ENCODE peak calls at places on chromosomes 5 and 9, in six cellular contexts. F is left colon, R is dermis blood vessel endothelial cell, T is iris pigment epithelial cell, H is amniotic stem cell, U is GM23338. B is an unnamed sample.

GRCh38 chr9:121440265-121440664 is 59.4 kb downstream of the GGTA1 start:
- DNase-seq in H (no peak), F (no peak), U (peak), T (peak), R (peak), B (peak)

GRCh38 chr9:122931851-122932199 is 513 bp upstream of the ZBTB26 start:
- DNase-seq in U (no peak), H (no peak), T (peak), R (peak), F (no peak), B (no peak)

GRCh38 chr5:43997647-43998251 is 391.5 kb downstream of the FGF10 start:
- DNase-seq in T (peak), U (no peak), H (no peak), F (no peak), R (no peak), B (no peak)

GRCh38 chr9:37056086-37056485 is 22.0 kb upstream of the PAX5 start:
- DNase-seq in R (no peak), U (no peak), T (no peak), H (no peak), F (no peak), B (no peak)

GRCh38 chr5:179121667-179122111 is 61.5 kb downstream of the ZNF354C start:
- DNase-seq in U (no peak), R (no peak), F (no peak), T (no peak), H (no peak), B (no peak)

GRCh38 chr9:79877943-79878612 is 306.3 kb downstream of the TLE4 start:
- DNase-seq in H (no peak), R (no peak), U (no peak), T (no peak), F (no peak), B (no peak)

GRCh38 chr5:101977729-101978345 is 318.2 kb downstream of the SLCO4C1 start:
- DNase-seq in R (peak), U (peak), F (no peak), T (peak), H (peak), B (peak)

GRCh38 chr9:135253305-135254004 is 166.0 kb downstream of the OLFM1 start:
- DNase-seq in H (no peak), U (peak), F (no peak), R (no peak), T (no peak), B (no peak)

GRCh38 chr5:131171276-131171815 is 602 bp downstream of the LYRM7 start:
- DNase-seq in R (peak), F (peak), T (no peak), U (peak), H (no peak), B (no peak)

GRCh38 chr5:56048124-56048523 is 53.4 kb upstream of the IL6ST start:
- DNase-seq in F (no peak), H (no peak), R (no peak), U (no peak), T (no peak), B (no peak)

GRCh38 chr5:152181461-152181860 is 223.6 kb downstream of the NMUR2 start:
- DNase-seq in U (no peak), H (no peak), R (no peak), F (no peak), T (no peak), B (no peak)

GRCh38 chr5:126009566-126009965 is 413.6 kb upstream of the GRAMD2B start:
- DNase-seq in U (peak), R (no peak), F (no peak), H (no peak), T (no peak), B (no peak)

GRCh38 chr5:68054625-68055024 is 160.9 kb upstream of the PIK3R1 start:
- DNase-seq in T (no peak), F (no peak), R (no peak), H (no peak), U (no peak), B (no peak)

GRCh38 chr5:22938373-22938772 is 85.2 kb upstream of the CDH12 start:
- DNase-seq in T (peak), U (no peak), R (no peak), F (no peak), H (no peak), B (no peak)

GRCh38 chr9:124329393-124329792 is 71.6 kb downstream of the NEK6 start:
- DNase-seq in R (no peak), T (no peak), F (no peak), U (no peak), H (no peak), B (no peak)

GRCh38 chr5:74619308-74619707 is 21.2 kb downstream of the ENC1 start:
- DNase-seq in F (no peak), T (no peak), H (no peak), R (no peak), U (no peak), B (no peak)

GRCh38 chr5:143511736-143512135 is 108.2 kb upstream of the NR3C1 start:
- DNase-seq in U (no peak), H (no peak), R (no peak), F (no peak), T (no peak), B (no peak)

GRCh38 chr9:21015122-21015815 is 16.2 kb downstream of the HACD4 start:
- DNase-seq in H (no peak), T (peak), U (peak), F (no peak), R (peak), B (no peak)

GRCh38 chr5:108143581-108143980 is 238.3 kb downstream of the FBXL17 start:
- DNase-seq in F (no peak), R (no peak), U (no peak), H (no peak), T (peak), B (no peak)

GRCh38 chr9:109459423-109459822 is 38.7 kb downstream of the PTPN3 start:
- DNase-seq in U (no peak), F (no peak), H (no peak), R (no peak), T (no peak), B (no peak)

GRCh38 chr5:153496835-153497234 is 6.4 kb downstream of the GRIA1 start:
- DNase-seq in R (peak), U (peak), H (no peak), F (no peak), T (peak), B (no peak)

GRCh38 chr9:37801287-37801850 is 772 bp downstream of the DCAF10 start:
- DNase-seq in F (no peak), U (peak), T (peak), R (peak), H (no peak), B (no peak)

GRCh38 chr5:40540301-40540700 is 139.4 kb upstream of the PTGER4 start:
- DNase-seq in H (no peak), R (no peak), U (no peak), F (no peak), T (no peak), B (no peak)

GRCh38 chr5:74507596-74507995 is 132.9 kb downstream of the ENC1 start:
- DNase-seq in T (no peak), R (no peak), U (no peak), F (no peak), H (no peak), B (no peak)

GRCh38 chr5:115949096-115949495 is 13.2 kb upstream of the LVRN start:
- DNase-seq in H (no peak), R (no peak), U (no peak), F (no peak), T (peak), B (no peak)

GRCh38 chr9:4678679-4679267 is 596 bp upstream of the CDC37L1 start:
- DNase-seq in U (peak), F (no peak), R (peak), H (no peak), T (peak), B (no peak)

GRCh38 chr9:85224729-85225128 is 517.0 kb downstream of the AGTPBP1 start:
- DNase-seq in H (no peak), F (no peak), U (no peak), R (peak), T (peak), B (peak)

GRCh38 chr5:96718635-96719077 is 56.5 kb downstream of the CAST start:
- DNase-seq in F (peak), U (peak), T (no peak), R (peak), H (no peak), B (peak)

GRCh38 chr5:149374303-149374702 is 4.8 kb downstream of the IL17B start:
- DNase-seq in R (no peak), T (no peak), U (no peak), F (no peak), H (no peak), B (no peak)

GRCh38 chr5:883475-884181 is 9.0 kb downstream of the BRD9 start:
- DNase-seq in T (no peak), H (no peak), F (no peak), U (no peak), R (no peak), B (no peak)

GRCh38 chr5:81537905-81538535 is 144.1 kb upstream of the ACOT12 start:
- DNase-seq in T (no peak), R (no peak), H (no peak), F (no peak), U (no peak), B (no peak)

GRCh38 chr5:19125956-19126713 is 861.9 kb downstream of the CDH18 start:
- DNase-seq in R (no peak), T (no peak), U (no peak), F (no peak), H (no peak), B (no peak)

GRCh38 chr5:74415695-74416102 is 224.8 kb downstream of the ENC1 start:
- DNase-seq in T (peak), H (no peak), U (no peak), F (peak), R (peak), B (no peak)

GRCh38 chr9:16060457-16061129 is 507.8 kb downstream of the CCDC171 start:
- DNase-seq in T (no peak), H (no peak), F (no peak), R (no peak), U (no peak), B (no peak)

GRCh38 chr9:132216861-132217655 is 55.2 kb downstream of the NTNG2 start:
- DNase-seq in R (no peak), U (no peak), T (peak), H (no peak), F (no peak), B (no peak)

GRCh38 chr9:104780796-104781395 is 17.0 kb downstream of the NIPSNAP3B start:
- DNase-seq in H (no peak), U (peak), F (no peak), T (peak), R (peak), B (peak)

GRCh38 chr9:34446468-34446891 is 11.9 kb downstream of the FAM219A start:
- DNase-seq in T (peak), F (no peak), U (no peak), H (no peak), R (no peak), B (peak)